ENCODE peak calls at places on chromosomes 1 and 21, in seven cellular contexts. L is heart left ventricle; I is adrenal gland; T is CD8-positive, alpha-beta T cell; S is breast epithelium; W is SJSA1; D is HAP-1. P is an unnamed sample.

GRCh38 chr1:1858382-1859086 is 32.4 kb downstream of the GNB1 start:
- DNase-seq in L (peak), I (peak), T (peak), S (peak), W (peak), D (peak), P (peak)

GRCh38 chr1:179169616-179170467 is 59.6 kb downstream of the ABL2 start:
- DNase-seq in L (no peak), I (no peak), T (no peak), S (no peak), W (peak), D (no peak), P (peak)

GRCh38 chr1:175445661-175446060 is 253.1 kb upstream of the KIAA0040 start:
- DNase-seq in L (no peak), I (no peak), T (no peak), S (no peak), W (no peak), D (no peak), P (no peak)

GRCh38 chr1:156434976-156435550 is 65.5 kb downstream of the MEF2D start:
- DNase-seq in L (no peak), I (no peak), T (no peak), S (no peak), W (no peak), D (no peak), P (no peak)

GRCh38 chr1:179447489-179447888 is 81.7 kb downstream of the AXDND1 start:
- DNase-seq in L (no peak), I (no peak), T (no peak), S (no peak), W (no peak), D (peak), P (no peak)

GRCh38 chr1:218347713-218348627 is 2.8 kb downstream of the TGFB2 start:
- DNase-seq in L (no peak), I (no peak), T (no peak), S (peak), W (peak), D (peak), P (no peak)

GRCh38 chr1:32993215-32993566 is 28.6 kb upstream of the RNF19B start:
- DNase-seq in L (no peak), I (no peak), T (no peak), S (no peak), W (no peak), D (no peak), P (no peak)

GRCh38 chr1:56473582-56474270 is 105.6 kb downstream of the PLPP3 start:
- DNase-seq in L (no peak), I (no peak), T (no peak), S (no peak), W (no peak), D (no peak), P (no peak)

GRCh38 chr1:218395916-218396315 is 50.8 kb downstream of the TGFB2 start:
- DNase-seq in L (no peak), I (no peak), T (no peak), S (no peak), W (no peak), D (no peak), P (no peak)

GRCh38 chr1:220528679-220529529 is 968 bp downstream of the MARK1 start:
- DNase-seq in L (no peak), I (peak), T (no peak), S (peak), W (peak), D (peak), P (no peak)

GRCh38 chr21:45882641-45883040 is 98.9 kb upstream of the COL6A1 start:
- DNase-seq in L (no peak), I (no peak), T (no peak), S (no peak), W (no peak), D (no peak), P (no peak)

GRCh38 chr1:116036255-116036654 is 59.9 kb downstream of the SLC22A15 start:
- DNase-seq in L (no peak), I (no peak), T (no peak), S (no peak), W (no peak), D (peak), P (no peak)

GRCh38 chr1:244304156-244304555 is 147.6 kb downstream of the ADSS2 start:
- DNase-seq in L (no peak), I (no peak), T (no peak), S (peak), W (no peak), D (no peak), P (no peak)

GRCh38 chr1:100430368-100430767 is 78.1 kb downstream of the CDC14A start:
- DNase-seq in L (no peak), I (no peak), T (no peak), S (no peak), W (no peak), D (no peak), P (no peak)

GRCh38 chr21:29311802-29312201 is 13.1 kb downstream of the BACH1 start:
- DNase-seq in L (no peak), I (no peak), T (no peak), S (no peak), W (no peak), D (no peak), P (no peak)

GRCh38 chr1:53693361-53693760 is 45.6 kb downstream of the GLIS1 start:
- DNase-seq in L (no peak), I (no peak), T (no peak), S (no peak), W (no peak), D (no peak), P (no peak)

GRCh38 chr1:34906225-34906624 is 23.2 kb downstream of the DLGAP3 start:
- DNase-seq in L (no peak), I (no peak), T (no peak), S (no peak), W (no peak), D (no peak), P (no peak)
- H3K4me3 ChIP-seq in L (no peak), I (no peak), T (no peak), S (no peak), W (no peak), D (no peak), P (no peak)

DNA sequence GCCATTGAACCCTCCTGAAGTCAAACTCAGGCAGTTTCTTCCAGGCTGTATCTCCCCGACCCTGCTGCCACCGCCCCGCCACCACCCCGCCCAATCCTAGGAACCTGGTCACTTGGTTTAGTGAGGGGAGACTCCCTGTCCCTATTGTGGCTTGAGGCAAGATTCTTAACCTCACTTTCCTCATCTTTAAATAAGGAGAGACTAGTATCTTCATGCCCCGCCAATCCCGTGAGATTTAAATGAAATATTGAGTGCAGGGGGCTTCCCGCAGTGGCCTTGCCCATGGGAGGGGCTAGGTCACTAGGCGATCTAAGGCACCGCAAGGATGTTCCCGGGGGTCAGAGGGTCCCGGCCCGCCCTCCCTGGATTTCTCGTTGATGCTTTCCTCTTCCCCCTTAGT is 998 bp downstream of the KDF1 start:
- DNase-seq in L (no peak), I (no peak), T (no peak), S (no peak), W (no peak), D (no peak), P (no peak)
- H3K4me3 ChIP-seq in L (no peak), I (peak), T (peak), S (peak), W (no peak), D (no peak), P (no peak)

DNA sequence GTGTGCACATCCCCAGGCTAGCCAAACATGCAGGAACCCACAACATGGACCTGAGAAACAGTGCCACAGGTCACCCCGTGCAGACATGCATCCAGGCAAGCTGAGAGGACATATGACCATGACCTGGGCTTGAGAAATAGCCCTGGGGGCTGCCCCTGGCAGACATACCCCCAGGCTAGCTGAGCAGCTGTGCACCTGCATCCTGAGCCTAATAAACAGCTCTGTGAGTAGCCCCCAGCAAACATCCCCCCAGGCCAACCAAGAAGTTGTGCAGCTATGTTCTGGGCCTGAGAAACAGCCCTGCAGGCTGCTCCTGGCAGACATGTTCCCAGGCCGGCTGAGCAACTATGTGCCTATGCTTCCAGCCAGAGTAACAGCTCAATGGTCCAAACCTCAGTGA is 14.5 kb downstream of the OLFML3 start:
- DNase-seq in L (no peak), I (no peak), T (no peak), S (no peak), W (no peak), D (no peak), P (no peak)
- H3K4me3 ChIP-seq in L (no peak), I (no peak), T (no peak), S (no peak), W (no peak), D (no peak), P (no peak)

DNA sequence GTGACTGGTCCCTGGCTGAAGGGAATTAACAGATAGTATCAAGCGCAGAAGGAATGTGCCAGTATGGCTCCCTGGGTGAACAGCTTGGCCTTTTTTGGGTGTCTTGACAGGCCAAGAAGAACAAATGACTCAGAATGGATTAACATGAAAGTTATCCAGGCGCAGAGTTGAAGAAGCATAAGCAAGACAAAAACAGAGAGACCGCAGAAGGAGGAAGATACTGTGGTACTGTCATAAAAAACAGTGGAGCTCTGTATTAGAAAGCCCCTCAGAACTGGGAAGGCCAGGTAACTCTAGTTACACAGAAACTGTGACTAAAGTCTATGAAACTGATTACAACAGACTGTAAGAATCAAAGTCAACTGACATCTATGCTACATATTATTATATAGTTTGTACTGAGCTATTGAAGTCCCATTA is 3.8 kb downstream of the RGS1 start:
- DNase-seq in L (no peak), I (no peak), T (peak), S (no peak), W (no peak), D (no peak), P (no peak)
- H3K4me3 ChIP-seq in L (no peak), I (no peak), T (no peak), S (no peak), W (no peak), D (no peak), P (no peak)

DNA sequence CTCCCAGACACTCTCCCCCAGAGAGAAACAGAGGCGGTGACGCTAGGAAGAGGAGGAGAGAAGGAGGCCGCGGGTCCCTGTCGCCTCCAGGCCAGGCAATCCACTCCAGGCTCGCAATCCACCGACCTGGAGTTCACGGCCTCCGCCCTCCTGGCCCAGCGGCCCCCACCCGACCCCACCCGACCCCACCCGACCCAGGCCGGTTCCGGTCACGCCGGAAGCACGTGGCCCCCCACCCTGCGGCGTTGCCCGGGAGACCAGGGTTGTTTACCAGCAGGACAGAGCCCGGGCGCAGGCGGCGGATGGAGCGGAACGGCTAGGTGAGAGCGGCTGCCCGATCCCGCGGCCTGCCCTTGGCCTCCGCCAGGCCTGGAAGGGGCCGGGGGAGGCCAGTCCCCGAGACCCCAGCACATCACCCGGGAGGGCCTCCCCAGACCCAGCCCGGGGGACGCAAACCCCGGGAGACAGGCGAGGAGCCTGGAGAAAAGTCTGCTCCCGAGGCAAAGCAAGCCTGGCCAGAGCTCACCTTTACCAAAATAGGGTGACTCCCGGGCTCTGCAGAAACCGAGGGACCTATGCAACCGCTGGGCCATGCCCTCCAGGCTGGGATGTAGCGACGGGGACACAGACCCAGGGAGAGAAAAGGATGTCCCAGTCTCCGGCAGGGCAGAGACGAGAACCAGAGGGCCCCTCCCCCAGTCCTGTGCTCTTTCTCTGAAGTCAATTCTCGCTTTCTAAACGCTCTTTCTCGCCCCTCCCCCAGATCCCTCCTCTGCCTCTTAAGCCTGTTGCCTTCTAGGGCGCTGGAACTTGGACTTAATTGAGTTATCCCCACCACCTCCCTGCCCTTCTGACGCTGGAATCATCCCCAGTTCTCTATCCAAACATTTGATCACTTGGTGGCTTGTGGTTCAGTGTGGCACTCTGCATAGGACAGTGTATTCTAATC is at the start of the genes PLA2G2C and UBXN10:
- DNase-seq in L (peak), I (peak), T (peak), S (peak), W (no peak), D (peak), P (no peak)
- H3K4me3 ChIP-seq in L (peak), I (peak), T (peak), S (peak), W (no peak), D (no peak), P (peak)

DNA sequence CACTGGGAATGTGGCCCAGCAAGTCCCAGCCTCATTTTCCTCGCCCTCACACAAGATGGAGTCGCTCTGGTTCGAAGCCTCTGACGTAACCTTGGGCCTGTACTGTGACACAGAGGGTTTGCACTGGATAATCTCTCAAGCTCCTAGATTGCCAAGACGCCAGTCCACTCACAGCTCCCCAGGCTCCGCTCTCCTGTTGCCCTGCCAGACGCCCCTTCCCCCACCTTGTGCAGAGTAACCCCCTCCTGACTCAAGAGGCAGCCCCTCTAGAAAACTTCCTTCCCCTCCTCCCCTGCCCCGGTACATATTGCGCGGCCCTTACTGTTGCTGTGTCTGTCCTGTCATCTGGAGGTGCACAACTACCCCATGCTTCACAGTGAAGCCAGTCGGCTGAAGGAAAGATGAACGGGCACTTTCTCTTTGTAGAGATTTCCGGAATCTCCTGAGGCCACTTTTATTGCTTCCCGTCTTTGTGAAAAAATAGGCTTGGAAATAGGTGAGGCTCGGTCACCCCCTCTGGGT is 996 bp upstream of the KIAA1614 start:
- DNase-seq in L (no peak), I (no peak), T (no peak), S (no peak), W (no peak), D (no peak), P (no peak)
- H3K4me3 ChIP-seq in L (peak), I (peak), T (no peak), S (peak), W (peak), D (peak), P (peak)

DNA sequence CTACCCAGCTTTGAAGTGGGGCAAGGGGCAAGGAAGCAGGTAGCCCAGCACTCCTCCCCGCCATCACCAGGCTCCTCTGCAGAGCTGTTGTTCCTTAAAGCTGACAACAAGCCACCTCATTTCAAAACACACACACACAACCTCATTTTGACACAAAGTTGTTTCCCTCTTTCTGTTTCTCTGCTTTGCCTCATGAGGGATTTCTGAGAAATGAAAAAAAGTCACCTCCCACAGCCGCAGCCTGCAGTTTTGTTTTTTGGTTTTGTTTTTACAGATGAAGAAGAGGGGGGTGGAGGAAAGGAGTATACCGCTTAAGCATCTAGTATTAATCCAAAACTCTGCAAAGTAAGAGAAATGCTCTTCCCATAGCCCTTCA is 12.1 kb downstream of the MCL1 start:
- DNase-seq in L (no peak), I (no peak), T (peak), S (peak), W (no peak), D (no peak), P (no peak)
- H3K4me3 ChIP-seq in L (no peak), I (peak), T (peak), S (peak), W (no peak), D (no peak), P (peak)

P was measured in retinal pigment epithelial cell.